ENCODE peak calls at places on chromosome 10, in seven cellular contexts. S, T, W, J, L, X and O are unnamed samples.

GRCh38 chr10:11901036-11901301 is 77.8 kb downstream of the PROSER2 start:
- DNase-seq in S (no peak), T (no peak), W (no peak), J (no peak), L (no peak), X (no peak), O (no peak)

GRCh38 chr10:92342801-92343200 is 51.8 kb downstream of the MARCHF5 start:
- DNase-seq in S (no peak), T (no peak), W (no peak), J (no peak), L (no peak), X (no peak), O (no peak)

GRCh38 chr10:62153191-62153590 is 115.5 kb downstream of the RTKN2 start:
- DNase-seq in S (no peak), T (no peak), W (no peak), J (no peak), L (no peak), X (peak), O (no peak)

GRCh38 chr10:68560201-68560915 is at the start of gene TET1:
- DNase-seq in S (peak), T (no peak), W (peak), J (peak), L (peak), X (no peak), O (peak)

GRCh38 chr10:33211123-33211878 is 123.2 kb downstream of the NRP1 start:
- DNase-seq in S (no peak), T (no peak), W (no peak), J (peak), L (no peak), X (peak), O (no peak)

GRCh38 chr10:67609996-67610793 is 85.8 kb downstream of the CTNNA3 start:
- DNase-seq in S (no peak), T (no peak), W (no peak), J (no peak), L (no peak), X (no peak), O (no peak)

GRCh38 chr10:131431541-131431940 is 120.0 kb upstream of the TCERG1L start:
- DNase-seq in S (no peak), T (no peak), W (no peak), J (no peak), L (no peak), X (no peak), O (no peak)

GRCh38 chr10:6396652-6397051 is 183.4 kb downstream of the PRKCQ start:
- DNase-seq in S (no peak), T (no peak), W (no peak), J (no peak), L (no peak), X (peak), O (no peak)

GRCh38 chr10:31590023-31590800 is 271.2 kb downstream of the ZEB1 start:
- DNase-seq in S (no peak), T (no peak), W (no peak), J (no peak), L (no peak), X (no peak), O (no peak)

GRCh38 chr10:47038881-47039557 is 127.8 kb downstream of the PTPN20 start:
- DNase-seq in S (no peak), T (no peak), W (no peak), J (peak), L (no peak), X (no peak), O (no peak)

GRCh38 chr10:79223346-79224048 is 123.8 kb upstream of the PPIF start:
- DNase-seq in S (peak), T (no peak), W (no peak), J (peak), L (no peak), X (no peak), O (no peak)

GRCh38 chr10:22258471-22258870 is 40.7 kb upstream of the EBLN1 start:
- DNase-seq in S (no peak), T (no peak), W (no peak), J (no peak), L (no peak), X (no peak), O (no peak)

GRCh38 chr10:92972066-92972870 is 88.3 kb upstream of the CYP26C1 start:
- DNase-seq in S (no peak), T (peak), W (no peak), J (no peak), L (no peak), X (no peak), O (peak)

GRCh38 chr10:121618906-121619305 is 20.7 kb upstream of the FGFR2 start:
- DNase-seq in S (no peak), T (no peak), W (no peak), J (no peak), L (no peak), X (no peak), O (no peak)

GRCh38 chr10:97115846-97116245 is 69.9 kb downstream of the SLIT1 start:
- DNase-seq in S (no peak), T (no peak), W (no peak), J (no peak), L (no peak), X (no peak), O (no peak)

GRCh38 chr10:47449979-47450378 is 33.9 kb downstream of the ANXA8 start:
- DNase-seq in S (no peak), T (no peak), W (no peak), J (no peak), L (no peak), X (no peak), O (no peak)

GRCh38 chr10:102312683-102313082 is 67.4 kb downstream of the GBF1 start:
- DNase-seq in S (no peak), T (no peak), W (no peak), J (no peak), L (no peak), X (no peak), O (no peak)

GRCh38 chr10:14356921-14357320 is 26.2 kb upstream of the FRMD4A start:
- DNase-seq in S (no peak), T (no peak), W (no peak), J (no peak), L (no peak), X (no peak), O (no peak)

GRCh38 chr10:7408003-7408493 is 2.8 kb downstream of the SFMBT2 start:
- DNase-seq in S (peak), T (no peak), W (peak), J (peak), L (peak), X (no peak), O (no peak)

GRCh38 chr10:15106352-15107013 is 9.3 kb downstream of the RPP38 start:
- DNase-seq in S (peak), T (peak), W (peak), J (peak), L (peak), X (no peak), O (peak)

GRCh38 chr10:9188022-9188810 is 1133.7 kb downstream of the GATA3 start:
- DNase-seq in S (no peak), T (no peak), W (no peak), J (no peak), L (no peak), X (no peak), O (no peak)

GRCh38 chr10:100743626-100744135 is 1.7 kb upstream of the PAX2 start:
- DNase-seq in S (peak), T (no peak), W (no peak), J (no peak), L (peak), X (peak), O (no peak)

GRCh38 chr10:6321880-6322279 is 119.1 kb downstream of the PFKFB3 start:
- DNase-seq in S (no peak), T (no peak), W (no peak), J (no peak), L (no peak), X (no peak), O (no peak)

GRCh38 chr10:69807696-69808095 is 6.0 kb downstream of the COL13A1 start:
- DNase-seq in S (no peak), T (no peak), W (no peak), J (no peak), L (no peak), X (no peak), O (no peak)

GRCh38 chr10:76779163-76779820 is 858.3 kb downstream of the KCNMA1 start:
- DNase-seq in S (no peak), T (no peak), W (no peak), J (no peak), L (no peak), X (peak), O (no peak)

GRCh38 chr10:26781797-26782196 is 79.0 kb downstream of the ABI1 start:
- DNase-seq in S (no peak), T (no peak), W (no peak), J (no peak), L (no peak), X (no peak), O (no peak)

GRCh38 chr10:29392376-29393021 is 103.6 kb downstream of the LYZL1 start:
- DNase-seq in S (peak), T (no peak), W (no peak), J (no peak), L (peak), X (no peak), O (peak)

GRCh38 chr10:1360011-1360580 is 303.9 kb downstream of the WDR37 start:
- DNase-seq in S (no peak), T (no peak), W (no peak), J (no peak), L (no peak), X (no peak), O (no peak)

GRCh38 chr10:103554488-103555320 is 61.2 kb downstream of the NEURL1 start:
- DNase-seq in S (peak), T (no peak), W (no peak), J (peak), L (peak), X (peak), O (no peak)

GRCh38 chr10:88114368-88114767 is 250.9 kb downstream of the PTEN start:
- DNase-seq in S (peak), T (peak), W (no peak), J (peak), L (peak), X (no peak), O (peak)

GRCh38 chr10:97882142-97883091 is 32.8 kb downstream of the GOLGA7B start:
- DNase-seq in S (no peak), T (peak), W (no peak), J (no peak), L (no peak), X (peak), O (peak)

GRCh38 chr10:53387546-53387945 is 615.0 kb upstream of the MBL2 start:
- DNase-seq in S (no peak), T (no peak), W (no peak), J (no peak), L (no peak), X (no peak), O (no peak)

GRCh38 chr10:30151581-30152389 is 92.4 kb upstream of the JCAD start:
- DNase-seq in S (peak), T (peak), W (no peak), J (no peak), L (no peak), X (peak), O (peak)

GRCh38 chr10:69152002-69152401 is 28.0 kb downstream of the VPS26A start:
- DNase-seq in S (no peak), T (no peak), W (no peak), J (no peak), L (no peak), X (no peak), O (no peak)

GRCh38 chr10:108791030-108791429 is 1132.3 kb downstream of the XPNPEP1 start:
- DNase-seq in S (no peak), T (no peak), W (no peak), J (no peak), L (no peak), X (no peak), O (no peak)

GRCh38 chr10:74103560-74104248 is 46.9 kb downstream of the AP3M1 start:
- DNase-seq in S (no peak), T (no peak), W (no peak), J (no peak), L (peak), X (no peak), O (peak)
- TF ChIP-seq CTCF in S (peak), T (peak), W (peak), J (peak), L (peak), X (peak), O (no peak)

DNA sequence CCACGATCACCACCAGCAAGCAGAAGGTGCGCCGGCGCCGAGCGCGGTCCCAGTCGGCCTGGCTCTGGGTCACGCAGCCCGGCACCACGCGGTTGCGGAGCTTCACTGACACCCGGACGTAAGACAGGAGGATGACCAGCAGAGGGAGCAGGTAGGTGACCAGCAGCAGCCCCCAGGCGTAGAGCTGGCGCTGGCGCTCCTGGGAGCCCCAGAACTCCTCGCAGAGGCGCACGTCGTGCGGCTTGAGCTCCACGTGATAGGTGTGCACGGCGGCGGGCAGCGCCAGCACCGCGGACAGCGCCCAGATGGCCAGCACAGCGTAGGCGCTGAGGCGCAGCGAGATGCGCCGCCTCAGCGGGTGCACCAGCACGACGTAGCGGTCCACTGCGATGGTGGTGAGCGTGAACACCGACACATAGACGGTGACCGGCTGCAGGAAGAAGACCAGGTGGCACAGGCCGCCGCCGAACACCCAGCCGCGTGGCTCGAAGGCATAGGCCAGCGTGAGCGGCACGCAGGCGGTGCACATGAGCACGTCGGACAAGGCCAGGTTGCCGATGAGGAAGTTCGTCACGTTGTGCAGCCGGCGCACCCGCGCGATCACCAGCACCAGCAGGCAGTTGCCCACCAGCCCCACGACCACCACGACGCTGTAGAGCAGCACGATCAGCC is 920 bp downstream of the PRLHR start:
- DNase-seq in S (no peak), T (no peak), W (peak), J (peak), L (peak), X (no peak), O (no peak)
- TF ChIP-seq CTCF in S (peak), T (peak), W (peak), J (peak), L (peak), X (peak), O (no peak)

GRCh38 chr10:16919076-16919972 is 102.1 kb upstream of the RSU1 start:
- DNase-seq in S (no peak), T (no peak), W (no peak), J (no peak), L (no peak), X (no peak), O (no peak)

GRCh38 chr10:16916496-16916895 is 99.3 kb upstream of the RSU1 start:
- DNase-seq in S (no peak), T (no peak), W (no peak), J (no peak), L (no peak), X (no peak), O (no peak)

GRCh38 chr10:16913266-16913665 is 96.0 kb upstream of the RSU1 start:
- DNase-seq in S (no peak), T (no peak), W (no peak), J (no peak), L (no peak), X (no peak), O (no peak)

GRCh38 chr10:16910795-16911164 is 93.6 kb upstream of the RSU1 start:
- DNase-seq in S (no peak), T (no peak), W (no peak), J (no peak), L (no peak), X (no peak), O (no peak)

GRCh38 chr10:16915308-16915707 is 98.1 kb upstream of the RSU1 start:
- DNase-seq in S (no peak), T (no peak), W (no peak), J (no peak), L (no peak), X (no peak), O (no peak)
- TF ChIP-seq CTCF in S (no peak), T (peak), W (no peak), J (no peak), L (no peak), X (no peak), O (no peak)

DNA sequence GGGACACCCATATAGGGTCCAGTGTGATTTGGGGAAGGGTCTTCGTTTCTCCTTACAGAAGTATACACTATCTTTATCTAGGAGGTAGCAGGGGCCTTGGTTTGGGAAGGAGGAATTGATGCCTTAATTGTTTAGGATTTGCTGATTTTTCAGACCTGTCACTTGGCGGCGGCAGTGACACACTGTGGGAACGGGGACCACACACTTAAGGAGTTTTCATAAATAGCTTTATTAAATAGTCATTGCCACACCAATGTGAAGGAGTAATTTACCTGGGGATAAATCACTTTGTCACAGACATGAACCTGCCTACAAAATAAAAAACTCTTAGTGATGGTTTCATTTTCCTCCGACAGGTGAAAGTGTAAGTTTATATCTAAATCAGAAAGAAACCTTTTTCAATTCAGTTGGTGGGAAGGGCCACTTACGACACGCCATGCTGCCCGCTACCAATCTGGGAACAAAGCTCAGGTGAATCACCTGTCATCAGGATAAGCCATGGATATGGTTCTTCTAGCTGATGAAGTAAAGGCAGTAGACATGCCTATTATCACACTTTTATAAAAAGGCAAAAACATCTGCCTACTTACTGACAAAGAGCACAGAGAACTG is 12.3 kb upstream of the ENO4 start:
- DNase-seq in S (no peak), T (no peak), W (no peak), J (no peak), L (no peak), X (no peak), O (no peak)
- TF ChIP-seq CTCF in S (peak), T (peak), W (no peak), J (no peak), L (no peak), X (peak), O (no peak)

GRCh38 chr10:34638405-34639054 is 176.6 kb downstream of the PARD3 start:
- DNase-seq in S (peak), T (peak), W (peak), J (peak), L (peak), X (peak), O (peak)
- TF ChIP-seq CTCF in S (peak), T (peak), W (peak), J (peak), L (peak), X (peak), O (peak)

DNA sequence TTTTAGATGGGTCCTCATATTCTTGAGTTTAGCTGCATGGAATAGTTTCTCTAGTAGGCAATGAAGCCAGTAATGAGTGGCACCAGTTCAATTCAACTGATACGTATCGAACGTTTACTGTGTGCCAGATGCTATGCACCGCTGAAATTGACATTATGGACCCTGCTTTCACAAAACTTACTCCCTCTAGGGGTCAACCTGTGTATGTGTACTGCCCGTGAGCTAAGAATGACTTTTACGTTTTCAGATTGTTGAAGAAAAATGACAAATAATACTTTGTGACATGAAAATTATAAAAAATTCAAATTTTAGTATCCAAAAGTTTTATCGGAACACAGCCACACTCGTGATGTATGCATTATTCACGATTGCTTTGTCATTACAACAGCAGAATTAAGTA is 95.5 kb downstream of the ZMYND11 start:
- DNase-seq in S (no peak), T (peak), W (no peak), J (no peak), L (no peak), X (no peak), O (no peak)
- TF ChIP-seq CTCF in S (peak), T (peak), W (peak), J (peak), L (no peak), X (no peak), O (peak)

GRCh38 chr10:60290558-60290957 is 99.1 kb downstream of the ANK3 start:
- DNase-seq in S (no peak), T (no peak), W (no peak), J (no peak), L (no peak), X (no peak), O (no peak)
- TF ChIP-seq CTCF in S (no peak), T (no peak), W (no peak), J (no peak), L (no peak), X (no peak), O (no peak)

DNA sequence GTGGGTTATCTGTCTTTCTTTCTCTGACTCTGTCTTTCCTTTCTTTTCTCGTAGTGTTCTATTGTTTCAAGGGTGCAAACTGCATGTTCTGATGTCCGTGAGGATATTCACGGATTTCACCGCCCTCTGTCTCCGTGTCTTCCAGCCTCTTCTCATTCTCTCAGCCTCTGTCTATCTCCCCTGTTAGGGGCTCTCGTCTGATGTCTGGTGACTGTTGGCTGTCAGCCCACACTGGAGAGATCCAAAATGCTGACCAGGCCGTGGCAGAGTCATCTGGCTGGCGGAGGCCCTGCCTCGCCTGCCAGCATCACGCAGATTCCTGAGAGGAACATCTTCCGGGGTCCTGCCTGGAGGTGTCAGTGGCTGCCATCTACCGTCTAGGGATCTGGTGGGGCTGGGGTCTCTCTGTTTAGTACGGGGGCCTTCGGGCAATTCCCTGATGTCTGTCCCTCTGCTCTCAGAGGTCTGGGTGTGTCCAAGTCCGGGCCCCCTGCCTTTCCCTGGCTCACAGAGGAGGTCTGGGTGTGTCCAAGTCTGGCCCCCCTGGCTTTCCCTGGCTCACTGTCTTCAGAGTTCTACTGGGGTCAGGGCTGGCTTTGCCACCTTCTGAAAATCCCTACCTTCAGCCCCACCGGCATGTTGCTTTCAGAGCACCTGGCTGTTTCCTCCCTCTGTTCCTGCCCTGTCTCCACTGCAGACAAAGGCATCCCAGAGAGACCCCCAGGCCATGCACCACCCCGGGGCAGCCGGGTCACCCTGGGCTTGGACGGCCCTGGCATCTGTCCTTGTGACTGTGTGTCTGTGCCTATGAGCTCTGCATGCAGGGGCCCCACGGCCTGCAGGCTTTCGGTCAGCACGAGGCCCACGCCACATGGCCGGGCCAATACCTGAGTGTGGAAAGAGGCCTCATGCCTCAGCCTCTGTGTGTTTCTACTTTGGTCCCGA is 14.0 kb upstream of the SCART1 start:
- DNase-seq in S (no peak), T (no peak), W (no peak), J (no peak), L (no peak), X (no peak), O (no peak)
- TF ChIP-seq CTCF in S (no peak), T (no peak), W (no peak), J (no peak), L (no peak), X (no peak), O (no peak)